ENCODE peak calls at places on chromosomes 4 and X, in seven cellular contexts. Y is AG08396, B is GM12892, Z is psoas muscle, H is anterior cingulate cortex, J is DND-41, I is tibial artery. P is an unnamed sample.

GRCh38 chr4:24813732-24814131 is 18.4 kb downstream of the SOD3 start:
- DNase-seq in B (no peak), Z (no peak), Y (no peak), H (no peak), I (no peak), J (no peak), P (no peak)

GRCh38 chrX:132743086-132743485 is 215.3 kb downstream of the HS6ST2 start:
- DNase-seq in Z (no peak), Y (no peak), J (no peak), B (no peak), I (no peak), H (no peak), P (no peak)

GRCh38 chrX:117990438-117990837 is 126.2 kb downstream of the KLHL13 start:
- DNase-seq in Y (peak), B (no peak), I (no peak), J (no peak), Z (no peak), H (no peak), P (no peak)

GRCh38 chrX:9860826-9861225 is 74.6 kb downstream of the SHROOM2 start:
- DNase-seq in I (no peak), H (no peak), B (no peak), Z (no peak), J (no peak), Y (no peak), P (no peak)

GRCh38 chrX:136162827-136163427 is 15.6 kb downstream of the FHL1 start:
- DNase-seq in Y (peak), H (no peak), B (no peak), J (peak), I (no peak), Z (peak), P (peak)

GRCh38 chrX:39456894-39457600 is 640.7 kb downstream of the BCOR start:
- DNase-seq in J (no peak), B (no peak), Y (no peak), Z (no peak), I (no peak), H (no peak), P (no peak)

GRCh38 chrX:49282647-49283011 is 13.0 kb downstream of the PPP1R3F start:
- DNase-seq in Y (no peak), H (no peak), J (no peak), I (no peak), B (no peak), Z (no peak), P (peak)

GRCh38 chrX:39907964-39908616 is 189.7 kb downstream of the BCOR start:
- DNase-seq in Z (peak), H (peak), Y (peak), I (peak), J (no peak), B (no peak), P (peak)

GRCh38 chr4:111991797-111992196 is 153.5 kb upstream of the FAM241A start:
- DNase-seq in Y (peak), I (no peak), B (no peak), H (no peak), Z (no peak), J (no peak), P (no peak)

GRCh38 chrX:100812216-100813158 is 7.7 kb upstream of the CSTF2 start:
- DNase-seq in Z (no peak), B (no peak), H (no peak), Y (no peak), J (no peak), I (no peak), P (no peak)

GRCh38 chr4:174828845-174829701 is at the start of gene GLRA3:
- DNase-seq in Z (peak), J (peak), H (peak), Y (peak), B (no peak), I (no peak), P (peak)

GRCh38 chr4:10584042-10584441 is 100.5 kb downstream of the CLNK start:
- DNase-seq in J (peak), Y (peak), B (no peak), H (no peak), Z (no peak), I (no peak), P (peak)

P was measured in stomach.